ENCODE peak calls at places on chromosomes 16 and 17, in ten cellular contexts. Q, U, G, V, N, W, P, K, J and M are unnamed samples.

GRCh38 chr16:52193441-52193840 is 353.5 kb downstream of the TOX3 start:
- DNase-seq in Q (no peak), U (no peak), G (no peak), V (no peak), N (no peak), W (no peak), P (no peak), K (no peak), J (no peak), M (no peak)

GRCh38 chr17:41580651-41581365 is 5.9 kb downstream of the KRT14 start:
- DNase-seq in Q (no peak), U (no peak), G (no peak), V (no peak), N (no peak), W (peak), P (no peak), K (no peak), J (no peak), M (no peak)

GRCh38 chr16:85885537-85885936 is 13.4 kb upstream of the IRF8 start:
- DNase-seq in Q (no peak), U (no peak), G (no peak), V (no peak), N (no peak), W (no peak), P (no peak), K (no peak), J (no peak), M (no peak)

GRCh38 chr16:1960665-1961630 is 1.6 kb downstream of the NDUFB10 start:
- DNase-seq in Q (peak), U (no peak), G (peak), V (no peak), N (peak), W (peak), P (no peak), K (peak), J (no peak), M (no peak)

GRCh38 chr16:3960049-3960809 is 79.7 kb upstream of the CREBBP start:
- DNase-seq in Q (peak), U (no peak), G (no peak), V (peak), N (no peak), W (no peak), P (no peak), K (no peak), J (no peak), M (peak)

GRCh38 chr16:19595043-19595767 is 39.7 kb downstream of the VPS35L start:
- DNase-seq in Q (peak), U (no peak), G (no peak), V (peak), N (no peak), W (peak), P (no peak), K (no peak), J (peak), M (no peak)

GRCh38 chr17:29010586-29010985 is 4.8 kb upstream of the SEZ6 start:
- DNase-seq in Q (no peak), U (no peak), G (no peak), V (no peak), N (no peak), W (no peak), P (no peak), K (no peak), J (no peak), M (no peak)

GRCh38 chr16:1915732-1916653 is 2.2 kb downstream of the HS3ST6 start:
- DNase-seq in Q (no peak), U (no peak), G (no peak), V (no peak), N (no peak), W (no peak), P (no peak), K (no peak), J (no peak), M (no peak)

GRCh38 chr17:43839670-43840101 is 6.7 kb upstream of the MPP3 start:
- DNase-seq in Q (no peak), U (no peak), G (no peak), V (no peak), N (no peak), W (no peak), P (peak), K (peak), J (no peak), M (no peak)

GRCh38 chr16:89873109-89873821 is at the start of gene TCF25:
- DNase-seq in Q (peak), U (peak), G (peak), V (peak), N (peak), W (peak), P (peak), K (peak), J (peak), M (peak)

GRCh38 chr17:4587803-4588202 is 3.5 kb downstream of the SMTNL2 start:
- DNase-seq in Q (no peak), U (no peak), G (no peak), V (no peak), N (no peak), W (no peak), P (no peak), K (peak), J (no peak), M (no peak)

GRCh38 chr17:37818689-37819088 is 73.8 kb upstream of the HNF1B start:
- DNase-seq in Q (peak), U (no peak), G (no peak), V (no peak), N (no peak), W (peak), P (peak), K (no peak), J (no peak), M (no peak)

GRCh38 chr16:74563828-74564263 is 43.1 kb downstream of the GLG1 start:
- DNase-seq in Q (peak), U (no peak), G (peak), V (peak), N (peak), W (peak), P (no peak), K (no peak), J (no peak), M (no peak)

GRCh38 chr17:10337976-10338375 is 34.8 kb downstream of the MYH13 start:
- DNase-seq in Q (peak), U (no peak), G (no peak), V (peak), N (no peak), W (peak), P (no peak), K (no peak), J (no peak), M (no peak)

GRCh38 chr17:61410100-61410551 is 10.5 kb downstream of the TBX2 start:
- DNase-seq in Q (no peak), U (no peak), G (no peak), V (no peak), N (no peak), W (no peak), P (no peak), K (peak), J (no peak), M (no peak)

GRCh38 chr17:47135235-47135634 is 53.9 kb downstream of the CDC27 start:
- DNase-seq in Q (no peak), U (no peak), G (no peak), V (no peak), N (no peak), W (no peak), P (no peak), K (no peak), J (no peak), M (no peak)